ENCODE peak calls at places on chromosomes 4 and X, in four cellular contexts. N is amygdala, O is choroid plexus epithelial cell, T is upper lobe of right lung. B is an unnamed sample.

GRCh38 chr4:87527446-87528240 is 1.5 kb downstream of the SPARCL1 start:
- DNase-seq in T (no peak), N (no peak), O (peak), B (no peak)

GRCh38 chr4:34193451-34194154 is 2050.7 kb downstream of the ARAP2 start:
- DNase-seq in N (no peak), O (peak), T (no peak), B (no peak)

GRCh38 chr4:10077492-10078335 is 38.9 kb downstream of the WDR1 start:
- DNase-seq in N (no peak), O (no peak), T (peak), B (peak)

GRCh38 chr4:189187531-189188052 is 753.1 kb upstream of the FRG1 start:
- DNase-seq in T (no peak), O (no peak), N (no peak), B (no peak)

GRCh38 chr4:118997601-118998000 is 108.9 kb downstream of the SYNPO2 start:
- DNase-seq in O (peak), T (no peak), N (no peak), B (no peak)

GRCh38 chr4:1504786-1505500 is 98.7 kb upstream of the NKX1-1 start:
- DNase-seq in N (no peak), O (no peak), T (peak), B (no peak)

GRCh38 chrX:46840946-46841740 is 4.3 kb downstream of the RP2 start:
- DNase-seq in O (no peak), T (no peak), N (peak), B (no peak)

GRCh38 chr4:188714907-188715306 is 575.7 kb downstream of the TRIML1 start:
- DNase-seq in O (peak), N (no peak), T (no peak), B (no peak)

GRCh38 chr4:158042591-158043030 is 130.2 kb downstream of the GASK1B start:
- DNase-seq in O (peak), N (no peak), T (no peak), B (no peak)

GRCh38 chr4:38466401-38466800 is 197.6 kb upstream of the KLF3 start:
- DNase-seq in T (no peak), O (no peak), N (no peak), B (no peak)

GRCh38 chr4:155248002-155248896 is 39.8 kb downstream of the NPY2R start:
- DNase-seq in T (no peak), O (no peak), N (no peak), B (no peak)

GRCh38 chr4:168059251-168059650 is 33.1 kb upstream of the ANXA10 start:
- DNase-seq in T (no peak), O (peak), N (no peak), B (no peak)

GRCh38 chrX:53284684-53285447 is 3.5 kb upstream of the IQSEC2 start:
- DNase-seq in O (peak), T (peak), N (no peak), B (peak)

GRCh38 chr4:153916273-153916755 is 127.4 kb upstream of the SFRP2 start:
- DNase-seq in O (no peak), N (no peak), T (no peak), B (no peak)

GRCh38 chrX:16528620-16529019 is 121.3 kb upstream of the S100G start:
- DNase-seq in O (no peak), N (no peak), T (no peak), B (no peak)

GRCh38 chrX:150421816-150422215 is 58.7 kb downstream of the MAMLD1 start:
- DNase-seq in T (no peak), N (no peak), O (no peak), B (no peak)

GRCh38 chrX:136030357-136031225 is 45.4 kb downstream of the SLC9A6 start:
- DNase-seq in N (no peak), T (no peak), O (peak), B (peak)

GRCh38 chrX:150146271-150146888 is 208.1 kb upstream of the EOLA2 start:
- DNase-seq in O (no peak), N (no peak), T (no peak), B (no peak)

GRCh38 chrX:102345916-102346315 is 93.9 kb downstream of the NXF2B start:
- DNase-seq in T (no peak), O (peak), N (no peak), B (peak)

GRCh38 chr4:40621229-40621591 is 8.5 kb downstream of the RBM47 start:
- DNase-seq in T (no peak), O (peak), N (no peak), B (no peak)

GRCh38 chr4:77010841-77011354 is 61.3 kb downstream of the SEPTIN11 start:
- DNase-seq in N (no peak), T (no peak), O (peak), B (no peak)

GRCh38 chr4:153114771-153115321 is 89.4 kb upstream of the TRIM2 start:
- DNase-seq in N (no peak), T (no peak), O (peak), B (no peak)

GRCh38 chrX:41027388-41027787 is 57.9 kb upstream of the USP9X start:
- DNase-seq in T (no peak), O (peak), N (no peak), B (no peak)

GRCh38 chrX:23228950-23229448 is 105.7 kb upstream of the PTCHD1 start:
- DNase-seq in O (no peak), N (no peak), T (no peak), B (no peak)

GRCh38 chr4:43331226-43332078 is 438.9 kb downstream of the GRXCR1 start:
- DNase-seq in T (no peak), O (peak), N (no peak), B (no peak)

GRCh38 chrX:123422875-123423274 is 238.8 kb downstream of the GRIA3 start:
- DNase-seq in N (peak), O (peak), T (no peak), B (no peak)

GRCh38 chr4:168735735-168736134 is 238.9 kb downstream of the PALLD start:
- DNase-seq in O (no peak), T (no peak), N (no peak), B (no peak)

GRCh38 chr4:138964716-138965426 is 50.7 kb upstream of the NOCT start:
- DNase-seq in O (no peak), N (no peak), T (no peak), B (no peak)

GRCh38 chrX:29318051-29318450 is 730.8 kb downstream of the IL1RAPL1 start:
- DNase-seq in N (no peak), T (no peak), O (peak), B (no peak)

GRCh38 chr4:83125738-83126141 is 11.2 kb upstream of the PLAC8 start:
- DNase-seq in N (no peak), T (no peak), O (no peak), B (no peak)

GRCh38 chr4:20992002-20992401 is 291.7 kb downstream of the PACRGL start:
- DNase-seq in T (no peak), N (no peak), O (no peak), B (no peak)

GRCh38 chr4:37685726-37686372 is 327 bp downstream of the RELL1 start:
- DNase-seq in O (peak), T (peak), N (peak), B (peak)

GRCh38 chrX:96684339-96685204 is at the start of gene DIAPH2:
- DNase-seq in T (peak), O (peak), N (peak), B (peak)

GRCh38 chr4:86788826-86789225 is 60.4 kb downstream of the SLC10A6 start:
- DNase-seq in T (no peak), O (peak), N (no peak), B (no peak)

GRCh38 chr4:10119263-10119662 is 2.7 kb upstream of the WDR1 start:
- DNase-seq in O (no peak), T (no peak), N (no peak), B (no peak)